ENCODE peak calls at places on chromosomes 16 and 17, in seven cellular contexts. J is upper lobe of right lung; F is Panc1; X is cardiac muscle cell; D is SJSA1; Y is effector memory CD4-positive, alpha-beta T cell; E is colonic mucosa. T is an unnamed sample. For H3K27me3, the result is how much of the 10 kb centered on the place peaks cover.

GRCh38 chr17:17387017-17387416 is 83.8 kb downstream of the NT5M start:
- DNase-seq in J (no peak), F (no peak), X (no peak), D (no peak), Y (no peak), E (peak), T (no peak)

GRCh38 chr16:12801511-12802042 is 2.1 kb downstream of the CPPED1 start:
- DNase-seq in J (no peak), F (no peak), X (no peak), D (peak), Y (no peak), E (peak), T (no peak)

GRCh38 chr17:49527927-49528651 is 33.0 kb downstream of the NGFR start:
- DNase-seq in J (no peak), F (no peak), X (no peak), D (no peak), Y (no peak), E (no peak), T (peak)

GRCh38 chr17:63960430-63960829 is 12.3 kb downstream of the SCN4A start:
- DNase-seq in J (no peak), F (no peak), X (no peak), D (no peak), Y (no peak), E (no peak), T (peak)

GRCh38 chr17:72556944-72557826 is 436.4 kb downstream of the SOX9 start:
- DNase-seq in J (peak), F (no peak), X (peak), D (peak), Y (peak), E (peak), T (peak)

GRCh38 chr16:27242868-27243590 is 25.5 kb downstream of the NSMCE1 start:
- DNase-seq in J (peak), F (peak), X (peak), D (peak), Y (no peak), E (no peak), T (peak)

GRCh38 chr16:9003763-9004162 is 40.1 kb upstream of the USP7 start:
- DNase-seq in J (no peak), F (no peak), X (no peak), D (no peak), Y (no peak), E (no peak), T (no peak)

GRCh38 chr16:81544261-81544660 is 99.7 kb downstream of the CMIP start:
- DNase-seq in J (peak), F (no peak), X (no peak), D (no peak), Y (no peak), E (no peak), T (no peak)

GRCh38 chr16:10812352-10813122 is 6.1 kb downstream of the TVP23A start:
- DNase-seq in J (no peak), F (no peak), X (no peak), D (no peak), Y (no peak), E (no peak), T (no peak)

GRCh38 chr17:73703917-73704316 is 59.7 kb upstream of the SDK2 start:
- DNase-seq in J (no peak), F (no peak), X (no peak), D (no peak), Y (no peak), E (no peak), T (no peak)

GRCh38 chr17:3002538-3003301 is 60.7 kb downstream of the OR1D5 start:
- DNase-seq in J (peak), F (no peak), X (no peak), D (no peak), Y (no peak), E (peak), T (no peak)

GRCh38 chr17:77184474-77184873 is 43.7 kb downstream of the SEC14L1 start:
- DNase-seq in J (no peak), F (no peak), X (no peak), D (no peak), Y (no peak), E (no peak), T (no peak)

GRCh38 chr17:55731586-55732250 is 9.1 kb upstream of the TMEM100 start:
- DNase-seq in J (no peak), F (no peak), X (peak), D (no peak), Y (no peak), E (peak), T (no peak)

GRCh38 chr16:81945665-81946064 is 65.6 kb downstream of the SDR42E1 start:
- DNase-seq in J (no peak), F (no peak), X (no peak), D (peak), Y (no peak), E (no peak), T (no peak)

GRCh38 chr17:71975998-71976649 is 144.7 kb upstream of the SOX9 start:
- DNase-seq in J (no peak), F (peak), X (no peak), D (peak), Y (no peak), E (peak), T (peak)

GRCh38 chr16:17853958-17854357 is 383.2 kb upstream of the XYLT1 start:
- DNase-seq in J (no peak), F (no peak), X (no peak), D (no peak), Y (no peak), E (no peak), T (no peak)

GRCh38 chr17:56416682-56417351 is 176.7 kb upstream of the NOG start:
- DNase-seq in J (no peak), F (no peak), X (no peak), D (no peak), Y (no peak), E (no peak), T (no peak)

GRCh38 chr17:45697076-45697475 is 87.0 kb upstream of the CRHR1 start:
- DNase-seq in J (no peak), F (no peak), X (no peak), D (no peak), Y (no peak), E (no peak), T (no peak)
- H3K27me3 ChIP-seq in J (under half), F (under half), X (under half), D (under half), Y (under half), E (under half), T (under half)

DNA sequence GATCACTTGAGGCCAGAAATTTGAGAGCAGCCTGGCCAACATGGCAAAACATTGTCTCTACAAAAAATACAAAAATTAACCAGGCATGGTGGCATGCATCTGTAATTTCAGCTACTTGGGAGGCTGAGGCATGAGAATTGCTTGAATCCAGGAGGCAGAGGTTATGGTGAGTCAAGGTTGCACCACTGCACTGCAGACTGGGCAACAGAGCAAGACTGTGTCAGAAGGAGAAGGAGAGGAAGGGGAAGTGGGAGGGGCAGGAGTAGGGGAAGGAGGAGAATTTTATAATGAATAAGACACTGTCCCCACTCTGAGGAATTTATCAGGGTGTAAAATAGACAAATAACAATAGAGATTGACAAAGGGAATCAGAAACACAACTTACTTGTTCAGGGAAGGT is 440.6 kb upstream of the DYNLRB2 start:
- DNase-seq in J (no peak), F (no peak), X (no peak), D (no peak), Y (no peak), E (no peak), T (no peak)
- H3K4me3 ChIP-seq in J (no peak), F (no peak), X (no peak), D (no peak), Y (no peak), E (no peak), T (no peak)

GRCh38 chr17:8117367-8117979 is 841 bp downstream of the ALOXE3 start:
- DNase-seq in J (no peak), F (no peak), X (no peak), D (no peak), Y (no peak), E (no peak), T (peak)
- H3K27me3 ChIP-seq in J (under half), F (under half), X (half or more), D (under half), Y (under half), E (under half), T (half or more)

DNA sequence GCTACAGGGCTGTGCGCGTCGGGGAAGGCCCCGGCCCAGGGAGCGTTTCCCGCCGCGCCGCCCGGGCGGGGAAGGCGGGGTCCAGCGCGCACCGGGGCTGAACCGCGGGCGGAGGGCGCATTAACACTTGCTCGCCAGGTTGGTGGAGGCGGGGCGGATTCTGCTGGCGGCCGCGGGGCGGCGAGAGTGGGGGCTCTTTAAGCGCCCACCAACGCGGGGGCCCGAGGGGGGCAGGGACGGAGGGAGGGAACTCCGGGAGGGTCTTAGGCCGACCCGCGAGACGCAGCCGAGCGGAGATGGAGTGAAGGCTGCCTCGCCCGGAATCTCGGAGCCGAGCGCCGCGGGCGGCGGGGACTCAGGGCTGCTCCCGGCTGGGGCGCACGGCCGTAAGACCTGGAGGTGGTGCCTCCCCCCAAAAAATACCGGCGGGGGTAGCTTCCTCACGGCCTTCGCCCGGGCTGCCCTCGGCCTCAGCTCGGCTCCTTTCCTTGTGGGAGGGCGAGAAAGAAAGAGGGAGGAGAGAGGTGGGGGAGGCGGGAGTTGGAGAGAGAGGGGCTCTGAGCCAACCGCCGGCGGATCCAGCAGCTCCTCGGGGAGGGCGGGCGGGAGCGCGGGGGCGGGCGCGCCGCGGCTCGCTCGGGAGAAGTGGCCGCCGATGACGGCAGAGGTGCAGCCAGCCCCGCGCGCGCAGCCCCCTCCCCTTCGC is 415 bp upstream of the FOXF1 start:
- DNase-seq in J (no peak), F (no peak), X (peak), D (peak), Y (no peak), E (peak), T (peak)
- H3K4me3 ChIP-seq in J (peak), F (peak), X (peak), D (peak), Y (peak), E (peak), T (peak)

GRCh38 chr16:68423771-68424170 is 24.5 kb downstream of the SMPD3 start:
- DNase-seq in J (no peak), F (no peak), X (no peak), D (no peak), Y (no peak), E (no peak), T (no peak)

GRCh38 chr16:68427649-68428303 is 20.5 kb downstream of the SMPD3 start:
- DNase-seq in J (no peak), F (no peak), X (no peak), D (no peak), Y (no peak), E (no peak), T (no peak)

GRCh38 chr16:68422396-68422964 is 25.8 kb downstream of the SMPD3 start:
- DNase-seq in J (no peak), F (no peak), X (no peak), D (no peak), Y (no peak), E (no peak), T (no peak)

GRCh38 chr16:68426355-68426652 is 22.0 kb downstream of the SMPD3 start:
- DNase-seq in J (no peak), F (no peak), X (no peak), D (no peak), Y (no peak), E (no peak), T (no peak)

DNA sequence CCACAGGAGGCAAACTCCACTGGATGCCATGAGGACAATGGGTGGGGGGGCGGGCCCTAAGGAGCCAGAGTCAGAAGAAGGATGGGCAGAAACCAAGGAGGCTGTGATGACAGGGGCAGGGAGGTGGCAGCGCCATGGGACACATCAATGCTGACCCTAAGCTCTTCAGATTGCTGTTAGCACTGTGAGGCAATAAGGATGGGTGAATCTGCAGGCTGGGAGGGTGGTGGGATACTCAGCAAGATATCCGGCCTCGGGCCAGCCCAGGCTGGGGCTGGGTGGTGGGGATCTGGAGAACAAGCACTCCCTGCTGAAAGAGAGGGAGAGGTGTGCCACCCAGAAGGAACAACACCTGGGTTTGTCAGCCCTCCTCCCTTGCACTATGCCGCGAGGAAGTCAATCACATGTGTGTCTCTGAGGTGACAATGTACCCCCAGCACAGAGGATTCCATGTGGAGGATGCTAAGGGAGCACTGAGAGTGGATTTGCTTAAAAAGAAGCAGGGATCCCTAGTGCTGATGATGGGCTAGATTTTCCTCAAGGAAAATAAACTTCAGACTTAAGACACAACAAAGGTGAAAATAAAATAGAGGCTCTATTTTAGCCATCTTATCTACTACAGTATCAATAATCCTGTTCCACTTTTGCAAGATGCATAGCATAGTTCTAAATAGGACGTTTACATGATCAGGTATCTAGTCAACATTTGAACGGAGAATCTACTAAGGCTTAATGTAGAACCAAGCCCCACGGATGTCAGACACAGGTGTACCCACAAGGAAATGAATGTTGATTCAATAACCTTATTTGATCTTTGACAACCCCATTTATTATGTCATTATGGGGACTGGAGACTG is 22.6 kb downstream of the SMPD3 start:
- DNase-seq in J (no peak), F (no peak), X (no peak), D (no peak), Y (no peak), E (no peak), T (no peak)
- H3K27me3 ChIP-seq in J (under half), F (under half), X (under half), D (under half), Y (under half), E (under half), T (under half)

GRCh38 chr16:799948-800833 is at the start of gene GNG13:
- DNase-seq in J (no peak), F (no peak), X (no peak), D (no peak), Y (no peak), E (no peak), T (peak)
- H3K4me3 ChIP-seq in J (no peak), F (peak), X (no peak), D (no peak), Y (no peak), E (no peak), T (peak)

GRCh38 chr16:79599256-79599836 is 1.2 kb downstream of the MAF start:
- DNase-seq in J (peak), F (no peak), X (peak), D (no peak), Y (no peak), E (no peak), T (peak)
- H3K27me3 ChIP-seq in J (under half), F (under half), X (under half), D (under half), Y (under half), E (under half), T (under half)

GRCh38 chr16:68073902-68074760 is 11.0 kb upstream of the NFATC3 start:
- DNase-seq in J (no peak), F (no peak), X (no peak), D (no peak), Y (no peak), E (no peak), T (no peak)
- H3K4me3 ChIP-seq in J (no peak), F (no peak), X (no peak), D (no peak), Y (peak), E (no peak), T (no peak)

GRCh38 chr17:32302860-32303649 is 37.4 kb downstream of the RHBDL3 start:
- DNase-seq in J (no peak), F (no peak), X (peak), D (no peak), Y (no peak), E (no peak), T (peak)
- H3K27me3 ChIP-seq in J (under half), F (under half), X (under half), D (under half), Y (under half), E (under half), T (under half)

GRCh38 chr16:57591086-57591869 is 37.2 kb upstream of the ADGRG1 start:
- DNase-seq in J (peak), F (peak), X (peak), D (peak), Y (peak), E (peak), T (peak)
- H3K4me3 ChIP-seq in J (no peak), F (peak), X (no peak), D (no peak), Y (no peak), E (no peak), T (no peak)

T was measured in H7.